ENCODE peak calls at places on chromosomes 13 and 19, in nine cellular contexts. G is transverse colon; F is fibroblast of lung; M is CD8-positive, alpha-beta T cell; C is CD8-positive, alpha-beta memory T cell; U is keratinocyte; S is thoracic aorta; Q is caudate nucleus; E is psoas muscle. K is an unnamed sample.

GRCh38 chr19:49502866-49503581 is 6.8 kb downstream of the RPS11 start:
- DNase-seq in Q (no peak), U (no peak), C (no peak), F (peak; percentile 91), M (peak; percentile 50), S (no peak), E (no peak), G (peak; percentile 43), K (no peak)

GRCh38 chr13:71590654-71591148 is 276.3 kb downstream of the DACH1 start:
- DNase-seq in G (no peak), S (no peak), F (no peak), M (no peak), U (no peak), Q (no peak), E (no peak), C (no peak), K (no peak)

GRCh38 chr19:20969498-20969897 is 46.4 kb downstream of the ZNF85 start:
- DNase-seq in M (no peak), S (no peak), E (no peak), Q (no peak), C (no peak), F (no peak), G (no peak), U (no peak), K (no peak)

GRCh38 chr19:10744222-10744847 is 26.5 kb downstream of the DNM2 start:
- DNase-seq in E (no peak), U (no peak), C (no peak), Q (no peak), F (no peak), S (no peak), G (no peak), M (no peak), K (no peak)

GRCh38 chr19:31627824-31628223 is 278.6 kb upstream of the TSHZ3 start:
- DNase-seq in M (no peak), F (no peak), G (no peak), C (no peak), E (no peak), U (no peak), Q (no peak), S (no peak), K (no peak)

GRCh38 chr13:93025984-93026383 is 200.6 kb upstream of the GPC6 start:
- DNase-seq in Q (no peak), U (no peak), C (no peak), E (no peak), M (no peak), F (no peak), G (no peak), S (no peak), K (no peak)

GRCh38 chr13:78978381-78978998 is 319.5 kb upstream of the OBI1 start:
- DNase-seq in Q (no peak), C (peak; percentile 3), F (peak; percentile 75), M (peak; percentile 18), E (no peak), G (peak; percentile 11), S (no peak), U (no peak), K (peak; percentile 54)

GRCh38 chr19:17090501-17091074 is 15.0 kb downstream of the MYO9B start:
- DNase-seq in Q (no peak), U (no peak), M (no peak), F (no peak), E (no peak), C (no peak), S (no peak), G (no peak), K (no peak)

DNA sequence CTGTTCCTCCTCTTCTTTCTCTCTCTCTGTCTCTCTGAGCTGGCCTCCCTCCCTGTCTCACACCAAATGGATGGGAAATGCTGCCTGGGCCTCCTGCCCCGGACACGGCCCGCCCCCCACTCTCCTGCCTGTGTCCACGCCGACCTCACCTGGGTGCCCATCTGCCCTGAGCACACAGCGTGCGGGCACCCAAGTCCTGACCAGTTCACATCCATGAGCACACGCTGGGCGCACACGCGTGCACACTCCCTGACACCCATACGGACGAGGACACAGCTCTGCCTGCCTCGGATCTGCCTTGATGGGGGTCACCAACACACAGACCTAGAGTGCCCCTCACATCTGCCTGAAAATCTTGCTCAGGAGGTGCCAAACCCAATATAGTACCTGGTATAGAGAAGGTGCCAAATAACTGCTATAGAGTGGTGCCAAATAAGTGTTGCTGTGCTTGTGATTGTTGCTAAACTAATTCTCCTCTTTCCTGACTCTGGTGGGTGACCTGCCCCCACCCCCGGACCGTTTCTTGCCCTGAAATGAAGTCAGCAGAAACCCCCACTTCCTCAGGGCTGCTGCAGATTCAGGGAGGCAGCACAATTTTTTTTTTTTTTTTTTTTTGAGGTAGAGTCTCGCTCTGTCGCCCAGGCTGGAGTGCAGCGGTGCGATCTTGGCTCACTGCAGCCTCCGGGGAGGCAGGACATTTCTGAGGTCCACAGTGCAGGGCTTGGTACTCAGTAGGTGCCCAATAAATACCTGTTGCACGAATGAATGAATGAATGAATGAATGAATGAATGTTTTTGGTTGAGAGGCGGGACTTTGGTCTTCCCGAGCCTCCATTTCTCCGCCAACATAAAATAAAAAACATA is 4.6 kb downstream of the NFIC start:
- DNase-seq in M (no peak), E (peak; percentile 56), U (no peak), Q (no peak), S (no peak), C (no peak), F (no peak), G (no peak), K (no peak)
- H3K27ac ChIP-seq in M (no peak overlapping the region), E (peak overlapping the region; percentile 97), U (no peak overlapping the region), Q (no peak overlapping the region), S (peak overlapping the region; percentile 94), C (no peak overlapping the region), F (peak overlapping the region; percentile 84), G (peak overlapping the region; percentile 95), K (no peak overlapping the region)

GRCh38 chr19:18384775-18385174 is 1.2 kb upstream of the GDF15 start:
- DNase-seq in E (no peak), G (no peak), Q (no peak), S (no peak), M (no peak), C (no peak), U (no peak), F (no peak), K (no peak)

GRCh38 chr19:18385359-18385674 is 641 bp upstream of the GDF15 start:
- DNase-seq in S (no peak), G (no peak), U (no peak), C (no peak), E (no peak), M (no peak), F (no peak), Q (no peak), K (no peak)

GRCh38 chr19:18377026-18377425 is 8.9 kb upstream of the GDF15 start:
- DNase-seq in S (no peak), C (no peak), G (no peak), M (no peak), U (no peak), Q (no peak), E (no peak), F (no peak), K (no peak)

GRCh38 chr19:18380843-18381242 is 5.1 kb upstream of the GDF15 start:
- DNase-seq in F (no peak), C (no peak), U (no peak), Q (no peak), M (no peak), S (no peak), E (no peak), G (no peak), K (no peak)

GRCh38 chr19:18379803-18380747 is 5.9 kb upstream of the GDF15 start:
- DNase-seq in E (peak; percentile 95), F (peak; percentile 91), M (no peak), C (no peak), S (peak; percentile 86), U (no peak), Q (no peak), G (peak; percentile 89), K (no peak)
- H3K27ac ChIP-seq in E (peak overlapping the region; percentile 73), F (peak overlapping the region; percentile 59), M (no peak overlapping the region), C (peak overlapping the region; percentile 57), S (peak overlapping the region; percentile 73), U (peak overlapping the region; percentile 4), Q (no peak overlapping the region), G (peak overlapping the region; percentile 81), K (no peak overlapping the region)

GRCh38 chr19:55635856-55636440 is 4.9 kb upstream of the ZNF580 start:
- DNase-seq in C (no peak), E (no peak), M (no peak), Q (no peak), G (no peak), S (no peak), U (no peak), F (no peak), K (no peak)

GRCh38 chr19:55636723-55637122 is 4.1 kb upstream of the ZNF580 start:
- DNase-seq in G (no peak), M (no peak), S (no peak), Q (no peak), C (no peak), E (no peak), U (no peak), F (no peak), K (no peak)

GRCh38 chr19:55635334-55635717 is 5.5 kb upstream of the ZNF580 start:
- DNase-seq in S (no peak), E (no peak), M (no peak), U (no peak), G (no peak), C (no peak), Q (no peak), F (no peak), K (no peak)

GRCh38 chr19:55638864-55639359 is 1.9 kb upstream of the ZNF580 start:
- DNase-seq in Q (no peak), F (peak; percentile 33), M (peak; percentile 60), E (peak; percentile 70), G (no peak), C (peak; percentile 35), S (no peak), U (no peak), K (no peak)

GRCh38 chr19:55637534-55637933 is 3.3 kb upstream of the ZNF580 start:
- DNase-seq in S (no peak), M (no peak), Q (no peak), C (no peak), F (no peak), G (no peak), E (no peak), U (no peak), K (no peak)
- H3K27ac ChIP-seq in S (no peak overlapping the region), M (no peak overlapping the region), Q (no peak overlapping the region), C (no peak overlapping the region), F (no peak overlapping the region), G (no peak overlapping the region), E (no peak overlapping the region), U (no peak overlapping the region), K (no peak overlapping the region)

GRCh38 chr19:12800873-12801465 is 631 bp downstream of the PRDX2 start:
- DNase-seq in Q (no peak), G (no peak), F (no peak), S (no peak), E (peak; percentile 70), U (no peak), C (no peak), M (no peak), K (no peak)

GRCh38 chr19:12802267-12803106 is 618 bp downstream of the THSD8 start:
- DNase-seq in F (no peak), M (no peak), S (no peak), Q (no peak), C (no peak), E (peak; percentile 65), G (no peak), U (no peak), K (no peak)

GRCh38 chr19:12801466-12802266 is at the start of the genes PRDX2 and THSD8:
- DNase-seq in F (peak; percentile 68), C (peak; percentile 56), U (no peak), G (peak; percentile 90), Q (peak; percentile 53), S (no peak), M (peak; percentile 75), E (peak; percentile 89), K (peak; percentile 80)

GRCh38 chr19:12804051-12804450 is 2.2 kb downstream of the THSD8 start:
- DNase-seq in E (no peak), G (no peak), C (no peak), S (no peak), Q (no peak), U (no peak), M (no peak), F (no peak), K (no peak)

GRCh38 chr19:12806242-12807131 is at the start of gene RNASEH2A:
- DNase-seq in U (no peak), E (peak; percentile 95), Q (peak; percentile 85), G (peak; percentile 92), M (peak; percentile 87), F (peak; percentile 88), C (peak; percentile 79), S (no peak), K (peak; percentile 85)
- H3K27ac ChIP-seq in U (peak within 1 kb of the TSS; percentile 48), E (peak within 1 kb of the TSS; percentile 65), Q (peak within 1 kb of the TSS; percentile 70), G (peak within 1 kb of the TSS; percentile 67), M (peak within 1 kb of the TSS; percentile 54), F (peak within 1 kb of the TSS; percentile 57), C (peak within 1 kb of the TSS; percentile 75), S (no peak within 1 kb of the TSS), K (peak within 1 kb of the TSS; percentile 54)